ENCODE peak calls at places on chromosomes 11 and 22, in four cellular contexts. One of them, this sample, is unnamed.

GRCh38 chr11:23359297-23359696 is 499.0 kb upstream of the CCDC179 start:
- DNase-seq in stimulated activated CD4-positive, alpha-beta T cell treated with anti-CD3 and anti-CD28 coated beads, Interleukin-4, amount 100 ng/mL, for 1 hour: no peak
- DNase-seq in HS-5: peak; percentile 71
- DNase-seq in NCI-H2081: no peak
- DNase-seq in this sample: no peak

GRCh38 chr11:1303973-1304372 is 5.5 kb downstream of the TOLLIP start:
- DNase-seq in NCI-H2081: no peak
- DNase-seq in HS-5: no peak
- DNase-seq in stimulated activated CD4-positive, alpha-beta T cell treated with anti-CD3 and anti-CD28 coated beads, Interleukin-4, amount 100 ng/mL, for 1 hour: no peak
- DNase-seq in this sample: no peak

GRCh38 chr11:105109855-105110750 is 29.5 kb downstream of the CARD18 start:
- DNase-seq in stimulated activated CD4-positive, alpha-beta T cell treated with anti-CD3 and anti-CD28 coated beads, Interleukin-4, amount 100 ng/mL, for 1 hour: no peak
- DNase-seq in NCI-H2081: no peak
- DNase-seq in HS-5: no peak
- DNase-seq in this sample: no peak

GRCh38 chr22:50136431-50137047 is 34.0 kb upstream of the PANX2 start:
- DNase-seq in HS-5: no peak
- DNase-seq in stimulated activated CD4-positive, alpha-beta T cell treated with anti-CD3 and anti-CD28 coated beads, Interleukin-4, amount 100 ng/mL, for 1 hour: no peak
- DNase-seq in NCI-H2081: no peak
- DNase-seq in this sample: no peak

GRCh38 chr22:29072193-29072978 is 449 bp upstream of the KREMEN1 start:
- DNase-seq in NCI-H2081: peak; percentile 64
- DNase-seq in HS-5: no peak
- DNase-seq in stimulated activated CD4-positive, alpha-beta T cell treated with anti-CD3 and anti-CD28 coated beads, Interleukin-4, amount 100 ng/mL, for 1 hour: peak; percentile 86
- DNase-seq in this sample: peak; percentile 59

GRCh38 chr11:130652671-130653335 is 204.4 kb downstream of the ADAMTS15 start:
- DNase-seq in stimulated activated CD4-positive, alpha-beta T cell treated with anti-CD3 and anti-CD28 coated beads, Interleukin-4, amount 100 ng/mL, for 1 hour: no peak
- DNase-seq in HS-5: no peak
- DNase-seq in NCI-H2081: no peak
- DNase-seq in this sample: no peak

GRCh38 chr11:46436113-46436512 is 44.5 kb upstream of the CHRM4 start:
- DNase-seq in stimulated activated CD4-positive, alpha-beta T cell treated with anti-CD3 and anti-CD28 coated beads, Interleukin-4, amount 100 ng/mL, for 1 hour: no peak
- DNase-seq in NCI-H2081: no peak
- DNase-seq in HS-5: no peak
- DNase-seq in this sample: no peak

GRCh38 chr11:104700609-104701008 is 197.7 kb downstream of the CASP12 start:
- DNase-seq in HS-5: peak; percentile 10
- DNase-seq in stimulated activated CD4-positive, alpha-beta T cell treated with anti-CD3 and anti-CD28 coated beads, Interleukin-4, amount 100 ng/mL, for 1 hour: no peak
- DNase-seq in NCI-H2081: no peak
- DNase-seq in this sample: no peak

GRCh38 chr22:45885941-45886395 is 91.0 kb downstream of the WNT7B start:
- DNase-seq in stimulated activated CD4-positive, alpha-beta T cell treated with anti-CD3 and anti-CD28 coated beads, Interleukin-4, amount 100 ng/mL, for 1 hour: no peak
- DNase-seq in NCI-H2081: no peak
- DNase-seq in HS-5: no peak
- DNase-seq in this sample: no peak

GRCh38 chr22:43520632-43521039 is 108.8 kb downstream of the MPPED1 start:
- DNase-seq in stimulated activated CD4-positive, alpha-beta T cell treated with anti-CD3 and anti-CD28 coated beads, Interleukin-4, amount 100 ng/mL, for 1 hour: no peak
- DNase-seq in HS-5: no peak
- DNase-seq in NCI-H2081: no peak
- DNase-seq in this sample: no peak